ENCODE peak calls at places on chromosome 12, in eight cellular contexts. X is esophagus squamous epithelium; A is mammary epithelial cell; W is upper lobe of right lung; F is NB4; B is CD8-positive, alpha-beta T cell; U is sigmoid colon; V is fibroblast of lung. T is an unnamed sample.
A peak's percentile ranks its signal among the peaks of the same experiment; 100 is the strongest.

GRCh38 chr12:91937033-91937432 is 208.6 kb downstream of the BTG1 start:
- DNase-seq in X (no peak), A (no peak), W (no peak), F (no peak), B (no peak), U (no peak), V (no peak), T (no peak)

GRCh38 chr12:107248187-107248586 is 154.8 kb upstream of the CRY1 start:
- DNase-seq in X (no peak), A (no peak), W (no peak), F (no peak), B (no peak), U (no peak), V (no peak), T (no peak)

GRCh38 chr12:81992461-81992860 is 233.3 kb upstream of the PPFIA2 start:
- DNase-seq in X (no peak), A (no peak), W (no peak), F (peak; percentile 32), B (peak; percentile 37), U (no peak), V (no peak), T (peak; percentile 20)

GRCh38 chr12:3252416-3252815 is 175.2 kb downstream of the TSPAN9 start:
- DNase-seq in X (no peak), A (no peak), W (no peak), F (no peak), B (no peak), U (peak; percentile 98), V (peak; percentile 95), T (no peak)

GRCh38 chr12:70534466-70534865 is 102.8 kb downstream of the PTPRB start:
- DNase-seq in X (no peak), A (no peak), W (no peak), F (peak; percentile 8), B (no peak), U (no peak), V (no peak), T (no peak)

GRCh38 chr12:92034858-92035401 is 110.7 kb downstream of the BTG1 start:
- DNase-seq in X (no peak), A (peak; percentile 99), W (peak; percentile 62), F (no peak), B (peak; percentile 63), U (peak; percentile 79), V (peak; percentile 90), T (peak; percentile 97)

GRCh38 chr12:11673666-11674464 is 24.4 kb downstream of the ETV6 start:
- DNase-seq in X (no peak), A (no peak), W (no peak), F (no peak), B (no peak), U (no peak), V (no peak), T (no peak)

GRCh38 chr12:80936642-80937390 is 918 bp downstream of the LIN7A start:
- DNase-seq in X (no peak), A (peak; percentile 25), W (peak; percentile 77), F (peak; percentile 76), B (no peak), U (peak; percentile 69), V (peak; percentile 66), T (no peak)

DNA sequence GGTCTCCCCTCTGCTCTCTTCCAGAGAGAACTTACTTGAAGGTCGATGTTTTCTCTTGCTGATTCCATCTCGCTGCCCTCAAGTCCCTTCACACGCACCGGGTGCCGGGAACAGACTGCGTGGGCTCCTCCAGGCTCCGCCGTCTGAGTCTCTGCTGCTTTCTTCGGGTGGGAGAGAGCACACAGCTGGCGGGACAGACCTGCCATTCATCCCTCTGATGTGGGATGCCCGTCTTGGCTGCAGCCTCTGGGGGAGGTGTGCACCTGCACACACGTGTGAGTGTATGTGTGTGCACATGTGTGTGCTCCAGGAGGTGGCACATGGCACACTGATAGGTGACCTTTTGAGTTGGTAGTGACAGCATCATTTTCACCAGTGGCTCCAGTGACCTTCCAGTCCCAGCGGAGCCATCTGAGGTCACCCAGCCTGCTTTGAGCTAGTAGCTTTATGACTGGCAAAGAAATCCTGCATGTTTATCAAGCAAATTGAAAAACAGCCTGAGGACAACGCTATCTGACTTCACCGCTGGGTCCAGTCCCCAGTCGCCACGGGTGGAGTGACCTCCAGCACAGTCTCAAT is at the start of gene NINJ2:
- DNase-seq in X (no peak), A (no peak), W (no peak), F (no peak), B (no peak), U (no peak), V (no peak), T (no peak)
- H3K4me3 ChIP-seq in X (peak within 1 kb of the TSS; percentile 18), A (no peak within 1 kb of the TSS), W (peak within 1 kb of the TSS; percentile 15), F (peak within 1 kb of the TSS; percentile 30), B (no peak within 1 kb of the TSS), U (no peak within 1 kb of the TSS), V (no peak within 1 kb of the TSS), T (no peak within 1 kb of the TSS)

DNA sequence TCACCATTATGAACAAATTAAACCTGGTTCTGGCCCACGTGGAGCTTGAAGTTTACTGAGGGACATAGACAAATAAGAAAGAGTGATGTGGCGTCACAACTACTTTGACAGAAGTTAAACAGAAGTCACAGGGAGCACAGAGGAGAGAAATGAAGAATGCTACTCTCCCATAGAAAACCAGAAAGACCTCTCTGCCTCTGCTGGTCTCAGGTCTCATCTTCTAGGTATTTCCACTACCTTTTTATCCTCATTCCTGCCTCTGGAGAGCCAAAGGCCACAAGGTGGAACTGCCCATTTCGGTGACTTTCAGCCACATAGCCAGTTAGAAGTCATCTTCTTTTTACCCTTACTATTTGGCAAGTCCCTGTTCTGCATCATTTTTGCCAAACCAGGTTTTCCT is 170.5 kb downstream of the CAND1 start:
- DNase-seq in X (no peak), A (no peak), W (no peak), F (no peak), B (no peak), U (no peak), V (no peak), T (no peak)
- TF ChIP-seq CTCF in X (no peak), A (no peak), W (no peak), F (no peak), B (no peak), U (no peak), V (no peak), T (no peak)

GRCh38 chr12:131800594-131801135 is 27.5 kb upstream of the MMP17 start:
- DNase-seq in X (no peak), A (no peak), W (no peak), F (no peak), B (no peak), U (no peak), V (no peak), T (no peak)

GRCh38 chr12:131799828-131800593 is 28.2 kb upstream of the MMP17 start:
- DNase-seq in X (no peak), A (no peak), W (no peak), F (no peak), B (no peak), U (no peak), V (no peak), T (no peak)

GRCh38 chr12:131801254-131801866 is 26.8 kb upstream of the MMP17 start:
- DNase-seq in X (no peak), A (no peak), W (no peak), F (no peak), B (no peak), U (no peak), V (no peak), T (no peak)

GRCh38 chr12:131806654-131807053 is 21.5 kb upstream of the MMP17 start:
- DNase-seq in X (no peak), A (no peak), W (no peak), F (no peak), B (no peak), U (no peak), V (no peak), T (no peak)

GRCh38 chr12:131803995-131804521 is 24.1 kb upstream of the MMP17 start:
- DNase-seq in X (no peak), A (no peak), W (no peak), F (no peak), B (no peak), U (no peak), V (peak; percentile 36), T (no peak)
- H3K4me3 ChIP-seq in X (no peak overlapping the region), A (no peak overlapping the region), W (no peak overlapping the region), F (no peak overlapping the region), B (no peak overlapping the region), U (no peak overlapping the region), V (no peak overlapping the region), T (no peak overlapping the region)

DNA sequence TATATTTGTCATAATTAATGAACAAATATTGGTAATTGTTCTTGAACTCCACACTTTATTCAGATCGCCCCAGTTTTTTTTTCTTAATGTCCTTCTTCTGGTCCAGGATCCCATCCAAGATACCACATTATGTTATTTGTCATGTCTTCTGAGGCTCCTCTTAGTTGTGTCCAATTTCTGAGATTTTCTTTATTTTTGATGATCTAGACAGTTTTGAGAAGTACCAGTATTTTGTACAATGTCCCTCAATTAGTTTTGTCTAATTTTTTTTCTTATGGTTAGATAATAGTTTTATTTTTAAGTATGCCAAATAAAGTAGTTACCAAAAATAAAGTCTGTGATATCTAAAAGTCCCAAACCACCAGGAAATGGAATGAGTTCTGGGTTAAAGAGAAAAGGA is 440.8 kb upstream of the ATP2B1 start:
- DNase-seq in X (no peak), A (no peak), W (no peak), F (no peak), B (no peak), U (no peak), V (no peak), T (no peak)
- TF ChIP-seq CTCF in X (no peak), A (no peak), W (no peak), F (no peak), B (no peak), U (no peak), V (no peak), T (no peak)

DNA sequence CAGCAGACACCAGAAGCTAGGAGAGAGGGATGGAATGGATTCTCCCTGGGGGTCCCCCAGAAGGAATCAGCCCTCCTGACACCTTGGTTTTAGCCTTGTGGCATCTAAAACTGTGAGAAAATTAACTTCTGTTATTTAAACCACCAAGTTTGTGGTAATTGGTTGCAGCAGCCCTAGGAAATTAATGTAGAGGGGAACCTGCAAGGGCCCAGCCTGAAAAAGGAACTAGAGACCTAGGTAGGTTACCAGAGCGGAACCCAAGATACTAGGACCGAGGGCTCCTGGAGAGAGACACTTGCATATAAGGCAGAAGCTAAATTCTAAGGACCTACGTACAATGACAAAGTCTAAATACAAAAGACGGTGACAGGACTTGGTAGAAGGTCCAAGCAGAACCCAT is 8.1 kb upstream of the DENND5B start:
- DNase-seq in X (no peak), A (no peak), W (no peak), F (no peak), B (no peak), U (no peak), V (no peak), T (no peak)
- H3K4me3 ChIP-seq in X (no peak overlapping the region), A (no peak overlapping the region), W (no peak overlapping the region), F (no peak overlapping the region), B (no peak overlapping the region), U (no peak overlapping the region), V (no peak overlapping the region), T (no peak overlapping the region)